ENCODE peak calls at places on chromosomes 6 and 20, in seven cellular contexts. K is IMR-90, O is neuronal stem cell, C is mesendoderm, L is H9, J is H1, B is mesenchymal stem cell. G is an unnamed sample.
A peak's percentile ranks its signal among the peaks of the same experiment; 100 is the strongest.

GRCh38 chr6:13523826-13524622 is 36.6 kb upstream of the GFOD1 start:
- DNase-seq in L (no peak), C (no peak), O (no peak), B (no peak), J (no peak), K (no peak), G (peak; percentile 98)

GRCh38 chr6:2982464-2983121 is 11.2 kb upstream of the SERPINB6 start:
- DNase-seq in K (no peak), O (no peak), C (no peak), L (no peak), J (no peak), B (no peak), G (no peak)

GRCh38 chr6:80618953-80619352 is 512.5 kb downstream of the BCKDHB start:
- DNase-seq in O (no peak), C (no peak), L (no peak), J (no peak), K (peak; percentile 63), B (peak; percentile 49), G (no peak)

GRCh38 chr20:258963-259362 is 1.4 kb downstream of the DEFB132 start:
- DNase-seq in J (no peak), C (peak; percentile 36), K (peak; percentile 16), O (no peak), L (no peak), B (peak; percentile 30), G (no peak)

GRCh38 chr20:40687384-40688128 is 1.5 kb downstream of the MAFB start:
- DNase-seq in C (peak; percentile 76), K (no peak), O (peak; percentile 56), B (peak; percentile 46), J (peak; percentile 75), L (peak; percentile 58), G (no peak)

GRCh38 chr6:21185849-21186478 is 407.6 kb upstream of the SOX4 start:
- DNase-seq in K (no peak), C (peak; percentile 65), J (no peak), L (peak; percentile 90), O (peak; percentile 83), B (no peak), G (no peak)

GRCh38 chr20:3766832-3767433 is 620 bp downstream of the ADISSP start:
- DNase-seq in B (peak; percentile 12), C (no peak), K (no peak), J (no peak), O (no peak), L (no peak), G (peak; percentile 25)

GRCh38 chr6:88304515-88304914 is 138.4 kb upstream of the CNR1 start:
- DNase-seq in B (no peak), L (no peak), C (no peak), O (no peak), K (no peak), J (no peak), G (no peak)

GRCh38 chr20:2874456-2874855 is 1.2 kb downstream of the PTPRA start:
- DNase-seq in C (no peak), K (peak; percentile 39), L (no peak), B (peak; percentile 31), O (no peak), J (no peak), G (no peak)

GRCh38 chr6:137783640-137784198 is 83.3 kb upstream of the TNFAIP3 start:
- DNase-seq in J (no peak), B (no peak), O (no peak), C (no peak), K (no peak), L (no peak), G (peak; percentile 50)

GRCh38 chr6:6131492-6132109 is 124.9 kb upstream of the NRN1 start:
- DNase-seq in K (no peak), B (no peak), L (peak; percentile 55), C (peak; percentile 84), J (no peak), O (peak; percentile 31), G (no peak)

GRCh38 chr6:41714556-41715273 is 20.7 kb downstream of the TFEB start:
- DNase-seq in L (no peak), B (no peak), J (no peak), O (no peak), K (no peak), C (no peak), G (no peak)

GRCh38 chr6:134169881-134170486 is 117.6 kb upstream of the SLC2A12 start:
- DNase-seq in L (no peak), J (no peak), B (no peak), O (no peak), C (no peak), K (peak; percentile 32), G (peak; percentile 7)

GRCh38 chr6:150345786-150346185 is 23.0 kb upstream of the IYD start:
- DNase-seq in B (no peak), L (no peak), C (no peak), J (no peak), O (no peak), K (no peak), G (no peak)

GRCh38 chr6:139409026-139409425 is 34.6 kb upstream of the CITED2 start:
- DNase-seq in B (no peak), J (no peak), K (peak; percentile 77), O (no peak), C (peak; percentile 26), L (no peak), G (peak; percentile 70)

GRCh38 chr20:4091332-4092135 is 76.2 kb upstream of the RNF24 start:
- DNase-seq in C (peak; percentile 84), O (peak; percentile 56), L (peak; percentile 83), K (peak; percentile 96), B (peak; percentile 98), J (peak; percentile 91), G (peak; percentile 77)

GRCh38 chr6:132322398-132322797 is 78.9 kb downstream of the MOXD1 start:
- DNase-seq in L (no peak), B (no peak), C (no peak), O (no peak), K (peak; percentile 39), J (no peak), G (no peak)

GRCh38 chr6:1485678-1486077 is 96.3 kb downstream of the FOXF2 start:
- DNase-seq in J (no peak), K (peak; percentile 94), O (no peak), C (no peak), L (no peak), B (peak; percentile 38), G (peak; percentile 37)

GRCh38 chr6:108765495-108765894 is 82.7 kb upstream of the ARMC2 start:
- DNase-seq in C (no peak), K (no peak), B (no peak), J (no peak), O (no peak), L (no peak), G (no peak)

GRCh38 chr6:108767418-108768175 is 80.6 kb upstream of the ARMC2 start:
- DNase-seq in B (no peak), C (no peak), O (no peak), K (no peak), J (no peak), L (no peak), G (no peak)

GRCh38 chr6:108768176-108768555 is 80.1 kb upstream of the ARMC2 start:
- DNase-seq in O (peak; percentile 41), B (no peak), J (peak; percentile 26), C (no peak), K (no peak), L (no peak), G (no peak)

GRCh38 chr6:108766419-108766818 is 81.8 kb upstream of the ARMC2 start:
- DNase-seq in J (no peak), C (no peak), O (no peak), K (no peak), L (no peak), B (no peak), G (no peak)

GRCh38 chr6:108766886-108767285 is 81.3 kb upstream of the ARMC2 start:
- DNase-seq in L (no peak), O (no peak), B (no peak), C (no peak), K (no peak), J (peak; percentile 33), G (no peak)
- H2BK5ac ChIP-seq in L (no peak overlapping the region), O (no peak overlapping the region), B (no peak overlapping the region), C (no peak overlapping the region), K (no peak overlapping the region), J (no peak overlapping the region), G (no peak overlapping the region)

DNA sequence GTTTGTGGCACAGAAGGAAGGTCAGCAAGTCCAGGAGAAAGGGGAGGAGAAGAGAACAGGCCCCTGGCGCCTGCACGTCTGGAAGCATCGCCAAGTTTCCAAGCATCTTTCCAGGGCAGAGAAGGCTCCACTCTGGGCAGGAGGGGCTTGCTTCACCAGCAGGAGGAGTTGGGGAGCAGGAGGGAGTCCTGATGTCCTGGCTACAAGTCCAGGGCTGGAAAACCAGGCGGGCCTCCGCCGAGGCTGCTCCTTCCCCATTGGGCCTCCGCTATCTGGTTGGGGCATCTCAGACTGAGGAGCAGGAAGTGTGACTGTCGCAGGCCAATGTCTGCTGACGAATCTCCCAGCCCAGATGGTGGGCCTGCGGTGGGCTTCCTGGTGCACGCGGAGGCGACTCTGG is 421.9 kb downstream of the PREX1 start:
- DNase-seq in O (no peak), L (peak; percentile 82), B (no peak), K (no peak), J (peak; percentile 68), C (peak; percentile 89), G (no peak)
- H2BK5ac ChIP-seq in O (no peak overlapping the region), L (no peak overlapping the region), B (no peak overlapping the region), K (no peak overlapping the region), J (no peak overlapping the region), C (no peak overlapping the region), G (no peak overlapping the region)

DNA sequence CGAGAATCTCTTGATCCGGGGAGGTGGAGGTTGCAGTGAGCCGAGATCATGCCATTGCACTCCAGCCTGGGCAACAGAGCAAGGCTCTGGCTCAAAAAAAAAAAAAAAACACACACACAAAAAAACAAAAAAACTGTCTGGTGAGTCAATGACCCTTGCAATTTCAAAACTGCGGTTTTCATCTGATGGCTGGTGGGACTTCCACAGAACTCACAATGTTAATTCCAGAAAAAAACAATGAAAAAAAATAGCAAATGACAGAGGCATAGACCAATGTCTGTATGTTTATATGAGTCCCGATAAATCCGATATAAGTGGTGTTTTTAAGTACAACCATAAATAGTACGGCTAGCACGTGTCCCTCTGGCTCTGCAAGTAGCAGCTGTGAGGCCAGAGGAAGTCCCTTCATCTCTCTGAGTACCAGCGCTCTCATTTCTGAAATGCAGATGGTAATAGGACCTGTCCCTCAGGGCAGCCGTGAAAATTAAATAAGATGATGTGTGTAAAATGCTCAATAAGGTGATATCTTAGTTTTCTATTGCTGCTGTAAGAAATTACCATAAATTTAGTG is 21.9 kb upstream of the PTPN1 start:
- DNase-seq in K (no peak), O (no peak), L (no peak), J (no peak), B (peak; percentile 75), C (no peak), G (no peak)
- H2BK5ac ChIP-seq in K (no peak overlapping the region), O (no peak overlapping the region), L (no peak overlapping the region), J (no peak overlapping the region), B (no peak overlapping the region), C (no peak overlapping the region), G (no peak overlapping the region)

DNA sequence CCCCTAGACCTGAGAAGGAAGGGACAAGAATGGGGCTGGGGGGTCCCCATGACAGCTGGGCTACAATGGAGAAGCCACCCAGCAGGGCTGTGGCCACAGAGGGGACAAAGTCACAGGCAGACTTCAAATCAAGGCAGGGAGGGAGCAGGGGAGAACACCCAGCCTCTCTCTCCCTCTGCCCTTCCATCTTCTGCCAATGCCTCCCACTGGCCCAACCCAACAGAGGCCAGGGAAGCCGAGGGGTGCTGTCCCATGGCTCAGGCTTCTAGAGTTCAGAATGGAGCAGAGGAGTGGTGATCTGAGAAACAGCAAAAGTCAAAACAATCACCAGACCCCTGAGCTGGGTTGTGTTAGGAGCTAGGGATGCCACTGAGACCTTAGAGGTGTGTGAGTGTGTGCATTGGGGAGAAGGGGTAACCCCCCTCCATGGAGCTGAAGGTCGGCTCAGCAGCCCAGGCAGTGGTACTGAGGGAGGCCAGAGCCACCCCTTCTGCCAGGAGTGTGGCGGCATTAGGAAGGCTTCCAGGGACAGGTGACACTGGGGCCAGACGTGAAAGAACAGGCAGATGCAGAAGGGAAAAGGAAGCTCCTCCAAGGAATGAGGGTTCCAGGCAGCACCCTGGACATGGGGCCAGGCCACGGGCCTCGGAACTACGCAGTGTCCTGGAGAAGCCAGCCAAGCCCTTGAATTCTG is 12.0 kb downstream of the GLP1R start:
- DNase-seq in J (no peak), B (no peak), L (no peak), O (no peak), C (no peak), K (no peak), G (no peak)
- H2BK5ac ChIP-seq in J (no peak overlapping the region), B (no peak overlapping the region), L (no peak overlapping the region), O (no peak overlapping the region), C (no peak overlapping the region), K (no peak overlapping the region), G (no peak overlapping the region)